ENCODE peak calls at places on chromosomes 12 and 14, in five cellular contexts. D is lower leg skin, M is epithelial cell of esophagus, U is fibroblast of mammary gland, W is fibroblast of pulmonary artery. R is an unnamed sample.

GRCh38 chr14:61240206-61240605 is 40.9 kb downstream of the TMEM30B start:
- DNase-seq in D (no peak), M (no peak), U (no peak), W (no peak), R (no peak)

GRCh38 chr12:91274886-91275285 is 92.3 kb upstream of the DCN start:
- DNase-seq in D (no peak), M (no peak), U (peak), W (peak), R (peak)

GRCh38 chr12:113135178-113136127 is at the start of gene RASAL1:
- DNase-seq in D (no peak), M (peak), U (no peak), W (no peak), R (no peak)

GRCh38 chr12:40336573-40337199 is 111.9 kb downstream of the LRRK2 start:
- DNase-seq in D (no peak), M (peak), U (peak), W (peak), R (peak)

GRCh38 chr12:19671695-19672094 is 232.4 kb downstream of the AEBP2 start:
- DNase-seq in D (no peak), M (no peak), U (peak), W (no peak), R (no peak)

GRCh38 chr14:103001651-103002396 is 55.5 kb downstream of the CDC42BPB start:
- DNase-seq in D (no peak), M (no peak), U (no peak), W (no peak), R (no peak)

GRCh38 chr12:94182971-94183701 is 34.8 kb downstream of the PLXNC1 start:
- DNase-seq in D (no peak), M (no peak), U (no peak), W (no peak), R (no peak)

GRCh38 chr12:131950182-131950913 is 606 bp downstream of the EP400 start:
- DNase-seq in D (peak), M (peak), U (no peak), W (no peak), R (no peak)

GRCh38 chr12:82714427-82714826 is 27.7 kb downstream of the TMTC2 start:
- DNase-seq in D (no peak), M (no peak), U (no peak), W (no peak), R (no peak)

GRCh38 chr12:45234134-45234865 is 18.4 kb downstream of the ANO6 start:
- DNase-seq in D (no peak), M (peak), U (peak), W (peak), R (peak)

GRCh38 chr12:118188690-118189371 is 52.9 kb downstream of the PEBP1 start:
- DNase-seq in D (no peak), M (no peak), U (peak), W (peak), R (peak)

GRCh38 chr14:104724981-104725771 is 1.1 kb downstream of the ADSS1 start:
- DNase-seq in D (no peak), M (no peak), U (peak), W (peak), R (peak)

GRCh38 chr12:56197921-56198635 is 8.8 kb upstream of the SMARCC2 start:
- DNase-seq in D (no peak), M (no peak), U (no peak), W (no peak), R (no peak)

GRCh38 chr12:42156232-42156631 is 11.6 kb upstream of the GXYLT1 start:
- DNase-seq in D (no peak), M (no peak), U (no peak), W (no peak), R (no peak)

GRCh38 chr14:44732144-44732543 is 225.1 kb upstream of the FSCB start:
- DNase-seq in D (no peak), M (no peak), U (no peak), W (no peak), R (no peak)

GRCh38 chr14:104424406-104425072 is 155.0 kb upstream of the C14orf180 start:
- DNase-seq in D (peak), M (no peak), U (no peak), W (no peak), R (no peak)

GRCh38 chr12:1054103-1054838 is 63.2 kb downstream of the ERC1 start:
- DNase-seq in D (no peak), M (no peak), U (no peak), W (peak), R (peak)

GRCh38 chr12:126424696-126425095 is 1359.5 kb downstream of the AACS start:
- DNase-seq in D (no peak), M (no peak), U (no peak), W (peak), R (no peak)

GRCh38 chr12:109588461-109589239 is 15.1 kb downstream of the MVK start:
- DNase-seq in D (no peak), M (no peak), U (no peak), W (no peak), R (no peak)

GRCh38 chr12:93107943-93108342 is 178.8 kb upstream of the EEA1 start:
- DNase-seq in D (no peak), M (no peak), U (no peak), W (no peak), R (no peak)

GRCh38 chr14:80313806-80314205 is 102.5 kb upstream of the DIO2 start:
- DNase-seq in D (no peak), M (no peak), U (no peak), W (no peak), R (no peak)

GRCh38 chr14:58690801-58691516 is 53.2 kb downstream of the DACT1 start:
- DNase-seq in D (no peak), M (no peak), U (no peak), W (no peak), R (no peak)

GRCh38 chr14:84202486-84202885 is 1327.5 kb upstream of the FLRT2 start:
- DNase-seq in D (no peak), M (no peak), U (no peak), W (peak), R (no peak)

GRCh38 chr12:85058339-85058738 is 22.2 kb downstream of the LRRIQ1 start:
- DNase-seq in D (no peak), M (no peak), U (no peak), W (no peak), R (no peak)

GRCh38 chr14:69726761-69727511 is 40.0 kb upstream of the SRSF5 start:
- DNase-seq in D (peak), M (peak), U (peak), W (peak), R (peak)

GRCh38 chr14:92686763-92687427 is 61.5 kb downstream of the LGMN start:
- DNase-seq in D (peak), M (peak), U (peak), W (peak), R (peak)

GRCh38 chr14:50085570-50086315 is 30.6 kb downstream of the VCPKMT start:
- DNase-seq in D (no peak), M (peak), U (peak), W (peak), R (peak)

GRCh38 chr14:23364164-23364571 is 804 bp downstream of the EFS start:
- DNase-seq in D (peak), M (peak), U (no peak), W (no peak), R (no peak)

GRCh38 chr12:76399040-76399439 is 50.8 kb upstream of the BBS10 start:
- DNase-seq in D (no peak), M (no peak), U (peak), W (no peak), R (no peak)

GRCh38 chr12:115897718-115898117 is 379.8 kb downstream of the MED13L start:
- DNase-seq in D (peak), M (no peak), U (peak), W (no peak), R (no peak)

GRCh38 chr12:105079011-105079570 is 5.2 kb downstream of the ALDH1L2 start:
- DNase-seq in D (no peak), M (no peak), U (no peak), W (no peak), R (no peak)

GRCh38 chr14:99169776-99170356 is 102.1 kb downstream of the BCL11B start:
- DNase-seq in D (peak), M (no peak), U (no peak), W (no peak), R (no peak)

GRCh38 chr12:117039891-117040309 is 59.3 kb downstream of the TESC start:
- DNase-seq in D (no peak), M (no peak), U (no peak), W (no peak), R (no peak)

GRCh38 chr12:77133566-77133965 is 68.2 kb upstream of the E2F7 start:
- DNase-seq in D (no peak), M (peak), U (peak), W (peak), R (peak)

GRCh38 chr12:121453629-121454028 is 53.7 kb downstream of the RNF34 start:
- DNase-seq in D (no peak), M (no peak), U (no peak), W (no peak), R (no peak)

GRCh38 chr12:121581681-121582439 is 1.0 kb upstream of the KDM2B start:
- DNase-seq in D (no peak), M (no peak), U (peak), W (peak), R (peak)

GRCh38 chr14:74907744-74908143 is 15.3 kb downstream of the RPS6KL1 start:
- DNase-seq in D (no peak), M (no peak), U (no peak), W (no peak), R (peak)

GRCh38 chr14:74904623-74905503 is 18.2 kb downstream of the RPS6KL1 start:
- DNase-seq in D (peak), M (no peak), U (peak), W (no peak), R (no peak)

GRCh38 chr14:74905595-74906142 is 17.4 kb downstream of the RPS6KL1 start:
- DNase-seq in D (peak), M (peak), U (peak), W (peak), R (peak)

GRCh38 chr14:74908861-74909341 is 14.2 kb downstream of the RPS6KL1 start:
- DNase-seq in D (peak), M (no peak), U (no peak), W (no peak), R (no peak)

DNA sequence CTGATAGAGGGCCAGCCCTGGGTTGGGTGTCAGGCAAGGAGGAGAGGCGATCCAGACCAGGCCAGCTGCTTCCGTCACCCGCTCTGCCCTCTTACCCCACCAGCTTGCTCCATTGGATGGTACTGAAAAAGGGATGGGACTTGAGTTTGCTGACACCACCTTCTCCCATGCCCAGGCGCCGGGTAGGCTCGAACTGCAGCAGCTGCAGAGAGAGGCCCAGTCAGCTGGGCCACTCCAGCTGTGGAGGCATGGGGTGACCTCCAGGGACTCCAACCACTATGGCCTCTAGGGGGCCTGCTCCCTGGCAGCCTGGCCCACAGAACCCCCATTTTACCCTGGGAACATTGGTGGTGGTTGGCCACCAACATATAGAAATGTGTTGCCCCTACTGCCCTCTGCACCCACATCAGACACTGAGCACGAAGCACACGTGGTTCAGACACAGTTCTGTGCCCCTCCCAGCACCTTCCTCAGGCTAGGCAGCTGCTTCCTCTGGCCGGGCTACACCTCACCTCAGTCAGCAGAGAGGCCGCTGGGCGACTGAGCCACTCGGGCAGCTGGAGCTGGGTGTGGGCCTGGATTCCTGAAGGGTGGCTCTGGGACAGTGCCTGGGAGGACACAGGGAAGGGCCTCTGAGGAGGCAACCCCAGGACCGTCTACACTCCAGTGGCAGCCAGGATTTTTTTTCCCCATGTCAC is 16.0 kb downstream of the RPS6KL1 start:
- DNase-seq in D (no peak), M (no peak), U (no peak), W (no peak), R (no peak)
- TF ChIP-seq CTCF in D (no peak), M (peak), U (no peak), W (no peak), R (peak)

GRCh38 chr14:101557811-101558738 is 3.2 kb upstream of the DIO3 start:
- DNase-seq in D (no peak), M (no peak), U (no peak), W (no peak), R (peak)
- H3K4me3 ChIP-seq in D (no peak), M (no peak), U (no peak), W (no peak), R (no peak)

DNA sequence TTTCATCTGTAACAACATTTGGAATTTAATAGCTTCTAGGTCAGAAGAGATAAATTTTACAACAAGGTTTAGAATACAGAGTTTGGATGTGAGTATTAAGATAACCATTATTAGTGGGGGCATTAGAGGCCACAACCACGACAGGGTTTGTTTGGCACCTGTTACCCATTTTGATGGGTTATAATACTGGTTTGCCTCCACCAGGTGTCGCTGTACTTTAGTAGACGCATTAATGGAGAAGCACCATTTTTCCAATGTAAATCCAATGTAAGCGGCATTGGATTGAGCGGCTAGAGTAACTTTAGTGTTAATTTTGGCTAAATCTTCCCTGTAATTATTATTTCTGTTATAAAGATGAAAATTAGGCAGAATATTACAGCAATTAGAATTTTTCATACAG is 136.2 kb downstream of the SLCO1B3 start:
- DNase-seq in D (no peak), M (peak), U (peak), W (peak), R (peak)
- TF ChIP-seq CTCF in D (no peak), M (peak), U (peak), W (peak), R (peak)

DNA sequence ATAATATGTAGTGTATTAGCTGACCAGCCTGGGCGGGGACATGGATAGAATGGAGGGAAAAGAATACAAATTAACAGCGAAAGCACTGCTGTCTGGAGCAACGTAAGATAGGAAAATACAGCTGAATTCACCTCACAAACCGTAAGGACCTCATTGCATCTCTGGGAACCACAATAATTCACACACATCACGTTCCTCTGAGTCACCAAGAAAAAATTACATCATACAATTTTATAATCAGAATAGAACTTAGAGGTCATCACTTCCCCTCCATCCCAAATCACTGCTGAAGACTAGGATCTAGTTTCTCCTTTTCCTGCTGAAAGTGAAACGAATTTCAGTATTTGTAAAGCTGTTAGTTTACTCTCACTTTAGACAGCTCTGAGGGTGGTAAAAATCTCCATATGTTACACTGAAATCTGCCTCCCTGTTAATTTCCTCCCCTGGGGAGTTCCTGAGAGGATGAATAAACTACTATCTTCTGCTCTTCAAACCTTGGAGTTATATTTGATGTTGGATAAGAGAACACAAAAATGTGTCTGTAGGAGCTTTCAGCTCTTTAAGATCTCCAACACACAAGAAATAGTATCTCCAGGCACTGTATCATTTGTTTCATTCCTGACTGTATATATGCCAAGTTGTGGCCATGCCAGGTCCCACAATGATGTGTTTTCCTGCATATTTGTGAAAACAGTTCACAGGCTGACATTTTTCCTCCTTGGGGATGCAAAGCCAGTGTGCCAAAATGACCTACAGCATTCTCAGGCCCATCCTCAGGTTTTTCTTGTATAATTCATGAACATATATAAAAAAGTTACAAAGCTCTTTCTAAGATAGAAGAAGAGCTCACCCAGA is 63.8 kb upstream of the SSTR1 start:
- DNase-seq in D (no peak), M (peak), U (peak), W (peak), R (peak)
- H3K4me3 ChIP-seq in D (no peak), M (no peak), U (no peak), W (peak), R (no peak)

GRCh38 chr12:53791735-53792326 is 40.1 kb upstream of the CISTR start:
- DNase-seq in D (no peak), M (peak), U (peak), W (no peak), R (peak)
- TF ChIP-seq CTCF in D (no peak), M (peak), U (peak), W (peak), R (peak)

GRCh38 chr14:106831322-106831720 is 1304.9 kb downstream of the TMEM121 start:
- DNase-seq in D (peak), M (no peak), U (peak), W (no peak), R (no peak)
- H3K4me3 ChIP-seq in D (no peak), M (no peak), U (no peak), W (no peak), R (no peak)